ENCODE peak calls at places on chromosomes 4 and X, in nine cellular contexts. One of them, this sample, is unnamed.

GRCh38 chr4:45325112-45325462 is 598.7 kb upstream of the GNPDA2 start:
- DNase-seq in neural progenitor cell: no peak
- DNase-seq in AG10803: no peak
- DNase-seq in HT-29: no peak
- DNase-seq in fibroblast of lung: no peak
- DNase-seq in non-pigmented ciliary epithelial cell: no peak
- DNase-seq in activated naive CD8-positive, alpha-beta T cell treated with anti-CD3 and anti-CD28 coated beads for 36 hours: no peak
- DNase-seq in T-helper 9 cell: no peak
- DNase-seq in NCI-H2171: no peak
- DNase-seq in this sample: no peak

GRCh38 chr4:20252656-20253271 is 1.1 kb downstream of the SLIT2 start:
- DNase-seq in neural progenitor cell: peak
- DNase-seq in AG10803: peak
- DNase-seq in HT-29: no peak
- DNase-seq in fibroblast of lung: peak
- DNase-seq in non-pigmented ciliary epithelial cell: no peak
- DNase-seq in activated naive CD8-positive, alpha-beta T cell treated with anti-CD3 and anti-CD28 coated beads for 36 hours: peak
- DNase-seq in T-helper 9 cell: no peak
- DNase-seq in NCI-H2171: no peak
- DNase-seq in this sample: peak

GRCh38 chrX:12441376-12442128 is 303.3 kb downstream of the FRMPD4 start:
- DNase-seq in neural progenitor cell: no peak
- DNase-seq in AG10803: peak
- DNase-seq in HT-29: no peak
- DNase-seq in fibroblast of lung: peak
- DNase-seq in non-pigmented ciliary epithelial cell: peak
- DNase-seq in activated naive CD8-positive, alpha-beta T cell treated with anti-CD3 and anti-CD28 coated beads for 36 hours: no peak
- DNase-seq in T-helper 9 cell: no peak
- DNase-seq in NCI-H2171: no peak
- DNase-seq in this sample: peak

GRCh38 chrX:31894152-31894551 is 822.3 kb upstream of the FTHL17 start:
- DNase-seq in neural progenitor cell: peak
- DNase-seq in AG10803: no peak
- DNase-seq in HT-29: no peak
- DNase-seq in fibroblast of lung: no peak
- DNase-seq in non-pigmented ciliary epithelial cell: no peak
- DNase-seq in activated naive CD8-positive, alpha-beta T cell treated with anti-CD3 and anti-CD28 coated beads for 36 hours: no peak
- DNase-seq in T-helper 9 cell: no peak
- DNase-seq in NCI-H2171: no peak
- DNase-seq in this sample: no peak

GRCh38 chr4:109611045-109611616 is 51.1 kb downstream of the MCUB start:
- DNase-seq in neural progenitor cell: no peak
- DNase-seq in AG10803: no peak
- DNase-seq in HT-29: no peak
- DNase-seq in fibroblast of lung: no peak
- DNase-seq in non-pigmented ciliary epithelial cell: no peak
- DNase-seq in activated naive CD8-positive, alpha-beta T cell treated with anti-CD3 and anti-CD28 coated beads for 36 hours: no peak
- DNase-seq in T-helper 9 cell: no peak
- DNase-seq in NCI-H2171: no peak
- DNase-seq in this sample: peak

GRCh38 chr4:100984901-100985300 is 362.4 kb downstream of the PPP3CA start:
- DNase-seq in neural progenitor cell: no peak
- DNase-seq in AG10803: peak
- DNase-seq in HT-29: no peak
- DNase-seq in fibroblast of lung: peak
- DNase-seq in non-pigmented ciliary epithelial cell: peak
- DNase-seq in activated naive CD8-positive, alpha-beta T cell treated with anti-CD3 and anti-CD28 coated beads for 36 hours: no peak
- DNase-seq in T-helper 9 cell: no peak
- DNase-seq in NCI-H2171: no peak
- DNase-seq in this sample: peak

GRCh38 chr4:139453041-139453370 is 915 bp upstream of the RAB33B start:
- DNase-seq in neural progenitor cell: no peak
- DNase-seq in AG10803: no peak
- DNase-seq in HT-29: peak
- DNase-seq in fibroblast of lung: no peak
- DNase-seq in non-pigmented ciliary epithelial cell: peak
- DNase-seq in activated naive CD8-positive, alpha-beta T cell treated with anti-CD3 and anti-CD28 coated beads for 36 hours: no peak
- DNase-seq in T-helper 9 cell: peak
- DNase-seq in NCI-H2171: peak
- DNase-seq in this sample: peak

GRCh38 chr4:102525099-102525498 is 23.9 kb downstream of the NFKB1 start:
- DNase-seq in neural progenitor cell: no peak
- DNase-seq in AG10803: peak
- DNase-seq in HT-29: no peak
- DNase-seq in fibroblast of lung: peak
- DNase-seq in non-pigmented ciliary epithelial cell: no peak
- DNase-seq in activated naive CD8-positive, alpha-beta T cell treated with anti-CD3 and anti-CD28 coated beads for 36 hours: no peak
- DNase-seq in T-helper 9 cell: no peak
- DNase-seq in NCI-H2171: no peak
- DNase-seq in this sample: no peak

GRCh38 chr4:10732235-10732975 is 47.8 kb upstream of the CLNK start:
- DNase-seq in neural progenitor cell: no peak
- DNase-seq in AG10803: no peak
- DNase-seq in HT-29: no peak
- DNase-seq in fibroblast of lung: no peak
- DNase-seq in non-pigmented ciliary epithelial cell: no peak
- DNase-seq in activated naive CD8-positive, alpha-beta T cell treated with anti-CD3 and anti-CD28 coated beads for 36 hours: peak
- DNase-seq in T-helper 9 cell: no peak
- DNase-seq in NCI-H2171: no peak
- DNase-seq in this sample: no peak

GRCh38 chrX:154458116-154458953 is at the start of gene PLXNA3:
- DNase-seq in neural progenitor cell: peak
- DNase-seq in AG10803: peak
- DNase-seq in HT-29: peak
- DNase-seq in fibroblast of lung: no peak
- DNase-seq in non-pigmented ciliary epithelial cell: no peak
- DNase-seq in activated naive CD8-positive, alpha-beta T cell treated with anti-CD3 and anti-CD28 coated beads for 36 hours: peak
- DNase-seq in T-helper 9 cell: peak
- DNase-seq in NCI-H2171: no peak
- DNase-seq in this sample: peak

GRCh38 chr4:32858971-32859370 is 2138.8 kb downstream of the PCDH7 start:
- DNase-seq in neural progenitor cell: no peak
- DNase-seq in AG10803: peak
- DNase-seq in HT-29: no peak
- DNase-seq in fibroblast of lung: peak
- DNase-seq in non-pigmented ciliary epithelial cell: peak
- DNase-seq in activated naive CD8-positive, alpha-beta T cell treated with anti-CD3 and anti-CD28 coated beads for 36 hours: no peak
- DNase-seq in T-helper 9 cell: no peak
- DNase-seq in NCI-H2171: no peak
- DNase-seq in this sample: no peak

This sample was measured in hepatic stellate cell.